ENCODE peak calls at places on chromosome 5, in six cellular contexts. K is cardiac muscle cell, T is IMR-90, Y is left ventricle myocardium inferior, R is hepatocyte, Q is AG04450. J is an unnamed sample.

GRCh38 chr5:176533894-176534611 is 3.1 kb downstream of the RNF44 start:
- DNase-seq in T (peak), Y (peak), K (peak), Q (no peak), R (no peak), J (no peak)

GRCh38 chr5:148809781-148810524 is 16.5 kb upstream of the ADRB2 start:
- DNase-seq in Q (no peak), T (no peak), K (no peak), R (no peak), Y (no peak), J (no peak)

GRCh38 chr5:75053286-75054109 is 1.1 kb upstream of the GCNT4 start:
- DNase-seq in R (peak), Q (no peak), T (peak), K (peak), Y (peak), J (peak)

GRCh38 chr5:140262221-140262620 is 40.7 kb downstream of the PFDN1 start:
- DNase-seq in Q (no peak), K (no peak), T (no peak), R (no peak), Y (no peak), J (no peak)

GRCh38 chr5:68958428-68958827 is 135.4 kb upstream of the SLC30A5 start:
- DNase-seq in R (no peak), K (no peak), Q (no peak), T (no peak), Y (no peak), J (no peak)

GRCh38 chr5:167573274-167574127 is 717.9 kb upstream of the WWC1 start:
- DNase-seq in Q (peak), R (peak), T (peak), Y (no peak), K (peak), J (no peak)

GRCh38 chr5:74056789-74057164 is 430.8 kb downstream of the ARHGEF28 start:
- DNase-seq in K (peak), R (peak), Q (no peak), T (peak), Y (no peak), J (no peak)

GRCh38 chr5:35869705-35870277 is 13.1 kb downstream of the IL7R start:
- DNase-seq in R (no peak), K (no peak), Q (no peak), T (no peak), Y (no peak), J (no peak)

GRCh38 chr5:171162165-171162564 is 146.9 kb upstream of the TLX3 start:
- DNase-seq in R (no peak), Y (no peak), K (no peak), T (no peak), Q (no peak), J (no peak)

GRCh38 chr5:151483176-151483575 is 35.8 kb downstream of the SLC36A1 start:
- DNase-seq in R (no peak), K (no peak), Y (no peak), T (peak), Q (no peak), J (no peak)

GRCh38 chr5:176687881-176688280 is 40.6 kb downstream of the TSPAN17 start:
- DNase-seq in R (no peak), Q (no peak), Y (no peak), T (no peak), K (peak), J (no peak)

GRCh38 chr5:83472508-83473343 is 1.2 kb downstream of the VCAN start:
- DNase-seq in R (peak), Q (no peak), T (no peak), Y (peak), K (peak), J (no peak)

GRCh38 chr5:122182491-122182921 is 53.2 kb downstream of the ZNF474 start:
- DNase-seq in Q (peak), R (peak), K (no peak), T (peak), Y (peak), J (no peak)

GRCh38 chr5:144815131-144815530 is 644.5 kb downstream of the KCTD16 start:
- DNase-seq in T (no peak), Q (no peak), K (no peak), Y (no peak), R (no peak), J (no peak)

GRCh38 chr5:21398511-21398910 is 1410.5 kb upstream of the CDH18 start:
- DNase-seq in Q (no peak), K (peak), R (no peak), T (no peak), Y (no peak), J (no peak)

GRCh38 chr5:98957307-98957706 is 28.5 kb upstream of the CHD1 start:
- DNase-seq in R (no peak), T (no peak), Q (no peak), K (no peak), Y (no peak), J (no peak)

GRCh38 chr5:4058899-4059298 is 463.3 kb downstream of the IRX1 start:
- DNase-seq in Y (peak), R (peak), Q (no peak), K (peak), T (no peak), J (no peak)

GRCh38 chr5:103122242-103122641 is 2.1 kb downstream of the PPIP5K2 start:
- DNase-seq in R (no peak), Y (no peak), T (no peak), K (no peak), Q (no peak), J (no peak)
- H3K4me3 ChIP-seq in R (no peak), Y (peak), T (no peak), K (no peak), Q (no peak), J (no peak)

GRCh38 chr5:174523311-174524159 is 200.8 kb upstream of the MSX2 start:
- DNase-seq in Y (no peak), Q (no peak), R (peak), T (no peak), K (no peak), J (no peak)
- TF ChIP-seq CTCF in Y (no peak), Q (peak), R (peak), T (peak), K (no peak), J (no peak)

GRCh38 chr5:141320225-141321169 is at the start of gene TAF7:
- DNase-seq in Q (peak), K (peak), R (peak), Y (peak), T (peak), J (peak)

GRCh38 chr5:141328231-141328630 is 2.1 kb upstream of the PCDHGA1 start:
- DNase-seq in T (no peak), R (no peak), Q (no peak), K (no peak), Y (no peak), J (no peak)

GRCh38 chr5:141330299-141331080 is at the start of gene PCDHGA1:
- DNase-seq in Y (no peak), R (no peak), T (peak), Q (no peak), K (no peak), J (no peak)

GRCh38 chr5:141322261-141322660 is 1.7 kb upstream of the TAF7 start:
- DNase-seq in Q (no peak), R (no peak), Y (no peak), T (no peak), K (no peak), J (no peak)

GRCh38 chr5:141326088-141326854 is 4.0 kb upstream of the PCDHGA1 start:
- DNase-seq in K (peak), R (peak), Q (peak), Y (peak), T (peak), J (no peak)
- H3K4me3 ChIP-seq in K (no peak), R (no peak), Q (peak), Y (peak), T (peak), J (peak)

DNA sequence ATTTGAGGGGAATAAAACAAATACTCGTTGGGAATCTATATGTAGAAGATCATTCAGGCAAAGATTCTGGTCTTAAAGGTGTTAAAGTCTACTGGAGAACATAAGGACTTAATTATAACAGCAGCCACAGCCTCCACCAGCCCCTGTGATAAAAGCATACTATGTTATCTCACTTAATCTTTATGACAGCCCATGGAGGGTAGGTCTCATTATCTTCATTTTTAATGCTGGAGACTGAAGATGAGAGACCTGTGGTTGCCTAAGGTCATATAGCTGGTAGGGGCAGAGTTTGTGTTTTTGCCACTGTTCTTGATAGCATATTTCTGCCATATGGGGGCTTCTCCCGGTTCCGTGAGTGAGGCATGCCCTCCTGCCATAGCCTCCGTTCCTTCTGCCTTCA is 88.7 kb downstream of the TRIO start:
- DNase-seq in Q (no peak), T (no peak), R (no peak), K (no peak), Y (no peak), J (no peak)
- TF ChIP-seq CTCF in Q (no peak), T (no peak), R (no peak), K (no peak), Y (no peak), J (no peak)

J was measured in AG04449.